ENCODE peak calls at places on chromosomes 11 and 22, in five cellular contexts. X is epithelial cell of esophagus, O is IMR-90, L is Caco-2, J is RWPE2. U is an unnamed sample.

GRCh38 chr11:491358-491757 is 15.7 kb downstream of the RNH1 start:
- DNase-seq in X (no peak), O (no peak), L (no peak), J (peak; percentile 52), U (no peak)

GRCh38 chr11:132595711-132596111 is 936.6 kb downstream of the OPCML start:
- DNase-seq in X (no peak), O (peak; percentile 25), L (no peak), J (no peak), U (no peak)

GRCh38 chr22:42857845-42858481 is 890 bp upstream of the ARFGAP3 start:
- DNase-seq in X (no peak), O (no peak), L (no peak), J (no peak), U (no peak)

GRCh38 chr22:38311331-38311635 is 6.0 kb downstream of the CSNK1E start:
- DNase-seq in X (no peak), O (no peak), L (no peak), J (no peak), U (no peak)

GRCh38 chr11:47725445-47726442 is 10.6 kb upstream of the AGBL2 start:
- DNase-seq in X (no peak), O (no peak), L (no peak), J (no peak), U (no peak)

GRCh38 chr22:41513391-41513790 is 30.9 kb downstream of the POLR3H start:
- DNase-seq in X (no peak), O (no peak), L (no peak), J (no peak), U (no peak)

GRCh38 chr22:26770624-26771023 is 113.2 kb downstream of the MIAT start:
- DNase-seq in X (no peak), O (peak; percentile 37), L (no peak), J (no peak), U (no peak)

GRCh38 chr22:46176508-46177003 is 26.2 kb downstream of the PPARA start:
- DNase-seq in X (no peak), O (no peak), L (no peak), J (no peak), U (no peak)

GRCh38 chr22:18048441-18048898 is 24.1 kb upstream of the MICAL3 start:
- DNase-seq in X (no peak), O (peak; percentile 57), L (peak; percentile 84), J (no peak), U (no peak)

GRCh38 chr22:36356708-36357694 is 30.8 kb downstream of the MYH9 start:
- DNase-seq in X (peak; percentile 79), O (peak; percentile 62), L (no peak), J (no peak), U (no peak)

GRCh38 chr11:83191491-83191890 is 2.0 kb upstream of the ANKRD42 start:
- DNase-seq in X (no peak), O (no peak), L (no peak), J (no peak), U (no peak)

GRCh38 chr11:92739020-92739419 is 230.4 kb upstream of the MTNR1B start:
- DNase-seq in X (peak; percentile 24), O (peak; percentile 29), L (no peak), J (no peak), U (no peak)

GRCh38 chr11:18721576-18722292 is 4.3 kb downstream of the IGSF22 start:
- DNase-seq in X (peak; percentile 56), O (peak; percentile 34), L (peak; percentile 56), J (no peak), U (peak; percentile 77)

GRCh38 chr22:44542561-44543222 is 44.7 kb upstream of the RTL6 start:
- DNase-seq in X (no peak), O (no peak), L (no peak), J (peak; percentile 43), U (no peak)

GRCh38 chr11:62140302-62141110 is 16.7 kb downstream of the INCENP start:
- DNase-seq in X (no peak), O (no peak), L (peak; percentile 29), J (no peak), U (no peak)

GRCh38 chr11:36500315-36500721 is 9.8 kb downstream of the TRAF6 start:
- DNase-seq in X (peak; percentile 83), O (peak; percentile 96), L (no peak), J (no peak), U (peak; percentile 51)

GRCh38 chr11:944711-945470 is 19.2 kb downstream of the AP2A2 start:
- DNase-seq in X (no peak), O (peak; percentile 45), L (no peak), J (no peak), U (no peak)

GRCh38 chr11:102664001-102664752 is 39.0 kb upstream of the MMP20 start:
- DNase-seq in X (no peak), O (no peak), L (peak; percentile 54), J (no peak), U (no peak)
- TF ChIP-seq CTCF in X (peak; percentile 26), O (peak; percentile 35), L (peak; percentile 55), J (peak; percentile 14), U (peak; percentile 50)

GRCh38 chr11:46676436-46677158 is 23.8 kb downstream of the ARHGAP1 start:
- DNase-seq in X (no peak), O (no peak), L (no peak), J (peak; percentile 28), U (peak; percentile 25)

GRCh38 chr11:46675949-46676348 is 24.5 kb downstream of the ARHGAP1 start:
- DNase-seq in X (no peak), O (no peak), L (no peak), J (peak; percentile 37), U (peak; percentile 19)

GRCh38 chr11:46673713-46674462 is 26.5 kb downstream of the ARHGAP1 start:
- DNase-seq in X (no peak), O (no peak), L (no peak), J (peak; percentile 34), U (no peak)

GRCh38 chr11:46674463-46675287 is 25.7 kb downstream of the ARHGAP1 start:
- DNase-seq in X (no peak), O (peak; percentile 18), L (peak; percentile 81), J (peak; percentile 19), U (peak; percentile 45)

DNA sequence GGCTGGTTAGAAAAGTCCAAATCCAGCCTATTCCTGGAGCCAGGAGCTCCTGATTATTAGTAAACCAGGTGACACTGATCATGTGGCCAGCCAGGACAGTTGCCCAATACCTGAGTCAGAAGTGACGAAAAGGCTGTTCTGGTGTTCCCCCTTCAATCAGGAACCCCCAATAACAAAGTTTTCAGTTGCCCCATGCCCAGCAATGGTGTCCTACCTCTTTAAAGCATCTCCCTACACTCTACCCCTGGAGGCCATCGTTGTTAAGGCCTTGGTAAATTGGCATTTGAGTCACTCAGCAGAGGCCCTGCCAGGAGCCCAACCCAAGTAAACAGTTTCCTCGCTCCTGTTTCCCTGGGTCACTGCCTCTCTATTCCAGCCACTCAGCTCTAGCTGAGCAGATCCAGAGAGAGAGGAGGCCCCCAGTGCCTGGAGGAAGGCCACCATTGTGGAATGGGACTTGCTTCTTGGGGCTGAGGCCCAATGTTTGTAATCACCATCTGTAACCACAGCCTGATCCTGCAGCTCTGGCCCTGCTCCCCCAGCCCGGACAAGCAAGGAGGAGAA is 25.0 kb downstream of the ARHGAP1 start:
- DNase-seq in X (peak; percentile 82), O (peak; percentile 72), L (no peak), J (peak; percentile 38), U (peak; percentile 34)
- TF ChIP-seq CTCF in X (peak; percentile 43), O (no peak), L (no peak), J (no peak), U (no peak)

GRCh38 chr11:14358729-14359439 is at the start of gene RRAS2:
- DNase-seq in X (peak; percentile 85), O (peak; percentile 65), L (peak; percentile 84), J (peak; percentile 77), U (peak; percentile 90)
- TF ChIP-seq CTCF in X (no peak), O (peak; percentile 11), L (no peak), J (no peak), U (no peak)

DNA sequence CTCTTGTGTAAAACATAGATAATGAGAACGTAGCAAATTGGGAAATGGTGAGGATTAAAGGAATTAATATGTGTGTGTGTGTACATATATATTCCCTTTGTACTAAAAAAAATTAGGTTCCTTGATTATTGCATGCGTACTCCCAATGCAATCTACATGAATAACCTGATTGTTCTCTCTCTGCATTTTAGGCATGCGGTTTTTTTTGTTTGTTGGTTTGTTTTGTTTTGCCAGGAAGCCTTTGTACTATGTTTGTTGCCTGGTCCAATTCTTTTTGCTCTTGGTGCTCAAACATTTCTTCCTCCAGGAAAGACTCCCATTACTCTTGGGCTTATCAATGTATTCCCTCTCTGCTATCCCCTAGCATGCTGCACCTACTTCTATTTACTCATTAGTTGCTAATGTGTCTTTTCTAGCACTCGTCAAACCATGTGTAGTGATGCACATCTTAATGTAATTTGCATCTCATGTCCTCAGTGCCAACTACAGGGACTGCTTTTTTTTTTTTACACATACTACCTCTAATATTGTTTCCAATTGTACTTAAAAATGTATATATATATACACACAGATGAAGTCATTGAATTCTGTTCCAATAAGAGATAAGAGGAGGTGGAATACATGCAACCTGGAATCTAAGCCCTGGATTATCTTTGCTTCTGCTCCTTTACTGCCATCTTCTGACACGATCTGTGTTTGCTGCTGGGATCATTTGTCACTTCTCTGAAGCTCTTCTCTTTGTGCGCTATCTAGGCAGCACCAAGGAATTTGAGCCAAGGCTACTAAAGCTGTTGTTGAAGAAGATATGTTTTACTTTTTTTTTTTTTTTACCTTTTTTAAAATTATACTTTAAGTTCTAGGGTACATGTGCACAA is 197.2 kb upstream of the ANO3 start:
- DNase-seq in X (peak; percentile 58), O (peak; percentile 38), L (no peak), J (no peak), U (no peak)
- TF ChIP-seq CTCF in X (peak; percentile 70), O (no peak), L (peak; percentile 24), J (peak; percentile 57), U (peak; percentile 35)

DNA sequence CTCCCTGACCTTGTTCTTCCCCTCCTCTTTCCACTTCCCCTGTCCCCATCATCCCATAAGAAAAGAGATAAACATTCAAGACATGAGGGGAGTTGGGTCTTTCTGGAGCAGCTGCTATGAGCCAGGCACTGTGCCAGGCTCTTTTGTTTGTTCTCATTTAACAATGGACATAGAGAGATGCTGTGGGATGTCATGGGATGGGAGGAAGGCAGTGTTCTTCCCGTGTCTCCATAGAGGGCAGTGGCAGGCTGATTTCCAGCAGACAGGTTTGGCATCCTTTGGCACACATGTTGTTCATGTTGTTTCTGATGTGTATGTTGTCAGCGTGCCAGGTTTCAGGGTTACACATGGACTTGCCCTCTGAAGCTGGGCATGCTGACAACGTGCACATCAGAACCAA is 44.0 kb upstream of the NECTIN1 start:
- DNase-seq in X (peak; percentile 14), O (no peak), L (no peak), J (no peak), U (no peak)
- TF ChIP-seq CTCF in X (no peak), O (no peak), L (no peak), J (no peak), U (no peak)

U was measured in GM13976.